ENCODE peak calls at places on chromosomes 7 and 10, in seven cellular contexts. P, F, A, I, L, C and Y are unnamed samples.

GRCh38 chr10:17001297-17001744 is 128.3 kb downstream of the CUBN start:
- DNase-seq in P (no peak), L (no peak), A (no peak), F (no peak), C (no peak), I (no peak), Y (no peak)

GRCh38 chr10:35579726-35580420 is 25.3 kb upstream of the GJD4 start:
- DNase-seq in I (no peak), A (no peak), C (no peak), F (no peak), L (no peak), P (no peak), Y (no peak)

GRCh38 chr7:3141326-3141725 is 97.7 kb upstream of the CARD11 start:
- DNase-seq in L (no peak), A (no peak), F (no peak), P (no peak), C (no peak), I (no peak), Y (no peak)

GRCh38 chr7:17689361-17689760 is 250.9 kb downstream of the SNX13 start:
- DNase-seq in L (no peak), P (no peak), C (no peak), F (no peak), I (no peak), A (no peak), Y (no peak)

GRCh38 chr7:2017483-2017891 is 215.3 kb downstream of the MAD1L1 start:
- DNase-seq in L (no peak), I (no peak), C (no peak), A (peak; percentile 43), F (no peak), P (no peak), Y (no peak)

GRCh38 chr10:76453997-76454396 is 1022.6 kb downstream of the LRMDA start:
- DNase-seq in I (no peak), L (no peak), P (no peak), A (no peak), F (no peak), C (no peak), Y (no peak)

GRCh38 chr10:45373783-45374450 is at the start of gene ALOX5:
- DNase-seq in P (no peak), L (no peak), A (peak; percentile 66), C (peak; percentile 97), I (no peak), F (no peak), Y (peak; percentile 2)

GRCh38 chr10:88218362-88218761 is 354.9 kb downstream of the PTEN start:
- DNase-seq in A (no peak), L (no peak), F (no peak), I (no peak), P (no peak), C (no peak), Y (no peak)

GRCh38 chr10:109875151-109875568 is 48.2 kb downstream of the XPNPEP1 start:
- DNase-seq in I (no peak), L (no peak), A (no peak), P (no peak), C (no peak), F (no peak), Y (no peak)

GRCh38 chr10:16314259-16314658 is 122.6 kb upstream of the PTER start:
- DNase-seq in F (no peak), A (peak; percentile 4), P (peak; percentile 20), C (peak; percentile 18), I (peak; percentile 2), L (no peak), Y (no peak)

GRCh38 chr7:151375530-151376217 is 34.1 kb downstream of the NUB1 start:
- DNase-seq in P (no peak), I (no peak), C (no peak), A (no peak), F (no peak), L (no peak), Y (no peak)

GRCh38 chr10:101031796-101032636 is 982 bp downstream of the SFXN3 start:
- DNase-seq in P (peak; percentile 49), C (no peak), I (no peak), L (no peak), F (no peak), A (peak; percentile 80), Y (no peak)

GRCh38 chr10:72764151-72764550 is 72.2 kb downstream of the MCU start:
- DNase-seq in A (no peak), F (no peak), I (no peak), P (peak; percentile 23), L (no peak), C (no peak), Y (no peak)

GRCh38 chr7:19464751-19465150 is 244.1 kb downstream of the POLR1F start:
- DNase-seq in C (no peak), L (no peak), F (no peak), I (no peak), A (no peak), P (no peak), Y (no peak)

DNA sequence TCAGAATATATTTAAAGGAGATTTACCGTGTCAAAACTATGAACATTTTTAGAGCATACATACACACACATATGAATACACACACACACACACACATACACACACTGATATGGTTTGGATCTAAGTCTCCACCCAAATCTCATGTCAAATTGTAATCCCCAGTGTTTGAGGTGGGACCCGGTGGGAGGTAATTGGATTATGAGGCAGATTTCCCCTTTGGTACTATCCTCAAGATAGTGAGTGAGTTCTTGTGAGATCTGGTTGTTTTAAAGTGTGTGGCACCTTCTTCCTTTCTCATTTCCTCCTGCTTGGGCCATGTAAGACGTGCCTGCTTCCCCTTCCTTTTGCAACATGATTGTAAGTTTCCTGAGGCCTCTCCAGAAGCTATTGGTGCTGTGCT is 515.0 kb upstream of the ZMIZ1 start:
- DNase-seq in I (no peak), P (no peak), F (no peak), L (no peak), A (no peak), C (no peak), Y (no peak)
- TF ChIP-seq YY1 in I (no peak), P (no peak), F (no peak), L (no peak), A (no peak), C (no peak), Y (no peak)

GRCh38 chr10:94571528-94571927 is 25.9 kb downstream of the HELLS start:
- DNase-seq in I (no peak), C (no peak), F (no peak), L (no peak), P (no peak), A (no peak), Y (no peak)
- H3K36me3 ChIP-seq in I (peaks cover 21% of the 10 kb centered on the region), C (peaks cover 57% of the 10 kb centered on the region), F (peaks cover 5% of the 10 kb centered on the region), L (peaks cover 5% of the 10 kb centered on the region), P (no peaks in the 10 kb centered on the region), A (no peaks in the 10 kb centered on the region), Y (peaks cover 63% of the 10 kb centered on the region)

DNA sequence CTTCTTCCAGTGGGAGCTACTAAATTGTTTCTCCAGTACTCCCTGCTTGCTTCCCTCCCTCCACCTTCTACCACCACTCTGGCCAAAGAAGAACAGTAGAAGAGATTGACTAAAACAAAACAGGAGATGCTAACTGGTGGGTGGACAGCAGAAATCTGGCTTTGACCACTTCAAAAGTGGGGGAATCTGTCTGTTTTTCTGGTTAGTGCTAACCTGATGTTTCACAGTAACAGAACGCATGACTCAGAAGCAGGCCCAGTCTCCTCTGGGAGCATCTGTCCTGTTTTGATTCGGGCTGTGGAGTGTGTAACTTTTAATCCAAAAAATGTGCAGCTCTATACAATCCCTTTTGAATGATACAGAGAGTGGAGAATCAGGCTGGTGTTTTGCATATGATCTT is 32.7 kb upstream of the ZNF438 start:
- DNase-seq in P (no peak), I (no peak), A (no peak), F (no peak), C (no peak), L (no peak), Y (no peak)
- TF ChIP-seq YY1 in P (no peak), I (no peak), A (no peak), F (no peak), C (no peak), L (no peak), Y (no peak)

GRCh38 chr10:132793871-132794849 is 8.2 kb upstream of the NKX6-2 start:
- DNase-seq in A (peak; percentile 75), C (peak; percentile 19), L (no peak), I (no peak), F (no peak), P (no peak), Y (no peak)
- H3K36me3 ChIP-seq in A (no peaks in the 10 kb centered on the region), C (no peaks in the 10 kb centered on the region), L (no peaks in the 10 kb centered on the region), I (no peaks in the 10 kb centered on the region), F (no peaks in the 10 kb centered on the region), P (no peaks in the 10 kb centered on the region), Y (no peaks in the 10 kb centered on the region)

GRCh38 chr7:155439311-155440017 is 18.5 kb upstream of the EN2 start:
- DNase-seq in L (no peak), F (no peak), P (no peak), I (no peak), C (no peak), A (no peak), Y (no peak)

GRCh38 chr7:155441856-155442255 is 16.1 kb upstream of the EN2 start:
- DNase-seq in I (no peak), P (no peak), A (no peak), L (no peak), C (no peak), F (no peak), Y (no peak)

GRCh38 chr7:155437836-155438235 is 20.1 kb upstream of the EN2 start:
- DNase-seq in C (no peak), F (no peak), P (no peak), L (no peak), A (no peak), I (no peak), Y (no peak)

GRCh38 chr7:155438778-155439177 is 19.2 kb upstream of the EN2 start:
- DNase-seq in L (no peak), I (no peak), P (no peak), C (no peak), F (no peak), A (no peak), Y (no peak)

GRCh38 chr7:155440018-155440410 is 17.9 kb upstream of the EN2 start:
- DNase-seq in I (no peak), C (no peak), P (no peak), F (no peak), A (no peak), L (no peak), Y (no peak)
- TF ChIP-seq YY1 in I (no peak), C (no peak), P (no peak), F (no peak), A (no peak), L (no peak), Y (no peak)